ENCODE peak calls at places on chromosomes 13 and 19, in seven cellular contexts. U is cardiac muscle cell; F is effector memory CD4-positive, alpha-beta T cell; D is K562; N is tibial nerve; C is heart right ventricle; E is H1. A is an unnamed sample. For H3K4me1, the result is how much of the 10 kb centered on the place peaks cover.

GRCh38 chr13:104657196-104657595 is 1591.0 kb upstream of the SLC10A2 start:
- DNase-seq in U (no peak), F (no peak), D (no peak), N (no peak), C (no peak), E (no peak), A (no peak)

GRCh38 chr13:41029629-41030028 is 10.5 kb upstream of the ELF1 start:
- DNase-seq in U (no peak), F (no peak), D (no peak), N (no peak), C (no peak), E (no peak), A (no peak)

GRCh38 chr13:61030445-61030844 is 385.2 kb downstream of the PCDH20 start:
- DNase-seq in U (no peak), F (no peak), D (no peak), N (no peak), C (no peak), E (no peak), A (no peak)

GRCh38 chr19:5170329-5170745 is 170.3 kb downstream of the PTPRS start:
- DNase-seq in U (no peak), F (no peak), D (peak), N (no peak), C (no peak), E (no peak), A (no peak)

GRCh38 chr19:39150807-39151206 is 25.2 kb downstream of the PAK4 start:
- DNase-seq in U (no peak), F (no peak), D (no peak), N (no peak), C (no peak), E (no peak), A (no peak)

GRCh38 chr13:21435710-21436151 is 23.4 kb downstream of the ZDHHC20 start:
- DNase-seq in U (no peak), F (peak), D (peak), N (no peak), C (peak), E (no peak), A (no peak)

GRCh38 chr13:24073657-24074056 is 86.9 kb upstream of the SPATA13 start:
- DNase-seq in U (no peak), F (no peak), D (no peak), N (no peak), C (no peak), E (no peak), A (no peak)

GRCh38 chr19:13154911-13155471 is 4.8 kb downstream of the IER2 start:
- DNase-seq in U (peak), F (peak), D (peak), N (peak), C (peak), E (no peak), A (no peak)

GRCh38 chr19:54178581-54179261 is 5.8 kb upstream of the TMC4 start:
- DNase-seq in U (peak), F (no peak), D (no peak), N (no peak), C (no peak), E (no peak), A (no peak)

GRCh38 chr13:44306401-44307192 is 67.0 kb upstream of the SERP2 start:
- DNase-seq in U (peak), F (no peak), D (no peak), N (peak), C (peak), E (no peak), A (no peak)
- H3K4me1 ChIP-seq in U (under half), F (under half), D (under half), N (under half), C (half or more), E (under half), A (under half)

GRCh38 chr13:50484472-50485113 is 358.9 kb downstream of the DLEU7 start:
- DNase-seq in U (no peak), F (no peak), D (no peak), N (no peak), C (no peak), E (no peak), A (no peak)

GRCh38 chr13:50483416-50483815 is 360.1 kb downstream of the DLEU7 start:
- DNase-seq in U (no peak), F (no peak), D (no peak), N (no peak), C (no peak), E (no peak), A (no peak)

GRCh38 chr13:50481936-50482335 is 361.6 kb downstream of the DLEU7 start:
- DNase-seq in U (no peak), F (no peak), D (no peak), N (no peak), C (no peak), E (no peak), A (no peak)

DNA sequence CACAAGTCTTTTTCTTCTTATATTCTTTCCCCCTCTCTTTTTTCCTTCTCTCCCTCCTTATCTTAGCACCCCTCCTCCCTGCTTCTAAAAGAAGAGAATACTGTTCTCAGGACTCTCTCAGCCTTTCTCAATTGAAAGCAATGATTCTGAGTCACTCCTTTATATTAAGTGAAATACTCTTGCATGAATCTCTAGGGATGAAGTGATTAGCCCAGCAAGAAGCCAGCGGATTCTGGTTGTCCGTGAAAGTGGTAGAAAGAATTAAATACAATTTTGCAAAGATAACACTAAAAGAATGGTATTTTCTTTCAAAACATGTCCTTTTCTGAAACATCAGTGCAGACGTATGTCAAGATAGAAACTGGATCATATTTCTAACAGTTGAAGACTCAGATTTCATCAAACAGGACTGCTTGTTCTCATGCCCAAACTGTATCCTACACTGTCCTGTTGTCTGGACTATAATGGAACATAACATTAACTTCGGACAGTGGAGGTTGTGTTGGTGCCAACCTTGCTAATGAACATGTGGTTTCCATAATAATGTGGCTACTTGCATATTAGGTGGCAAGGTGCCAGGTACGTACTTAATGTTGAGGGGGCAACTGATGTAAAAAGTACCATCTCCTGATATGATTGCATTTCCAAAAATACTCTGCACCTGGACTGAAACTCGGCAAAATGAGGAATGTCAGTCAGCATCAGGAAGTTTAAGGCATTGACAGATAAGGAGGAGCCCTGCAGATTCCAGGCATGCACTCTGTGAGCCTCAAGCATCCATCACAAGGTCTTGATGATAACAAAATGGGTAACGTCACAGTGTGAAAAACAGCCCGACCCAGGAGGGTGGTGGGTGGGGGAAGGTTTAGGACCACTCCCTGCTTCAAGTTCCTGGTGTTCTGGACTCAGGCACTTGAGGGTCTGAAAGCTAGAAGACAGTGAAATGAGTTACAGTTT is 357.2 kb downstream of the DLEU7 start:
- DNase-seq in U (peak), F (no peak), D (no peak), N (no peak), C (no peak), E (no peak), A (no peak)
- H3K4me3 ChIP-seq in U (no peak), F (no peak), D (no peak), N (no peak), C (no peak), E (no peak), A (no peak)

DNA sequence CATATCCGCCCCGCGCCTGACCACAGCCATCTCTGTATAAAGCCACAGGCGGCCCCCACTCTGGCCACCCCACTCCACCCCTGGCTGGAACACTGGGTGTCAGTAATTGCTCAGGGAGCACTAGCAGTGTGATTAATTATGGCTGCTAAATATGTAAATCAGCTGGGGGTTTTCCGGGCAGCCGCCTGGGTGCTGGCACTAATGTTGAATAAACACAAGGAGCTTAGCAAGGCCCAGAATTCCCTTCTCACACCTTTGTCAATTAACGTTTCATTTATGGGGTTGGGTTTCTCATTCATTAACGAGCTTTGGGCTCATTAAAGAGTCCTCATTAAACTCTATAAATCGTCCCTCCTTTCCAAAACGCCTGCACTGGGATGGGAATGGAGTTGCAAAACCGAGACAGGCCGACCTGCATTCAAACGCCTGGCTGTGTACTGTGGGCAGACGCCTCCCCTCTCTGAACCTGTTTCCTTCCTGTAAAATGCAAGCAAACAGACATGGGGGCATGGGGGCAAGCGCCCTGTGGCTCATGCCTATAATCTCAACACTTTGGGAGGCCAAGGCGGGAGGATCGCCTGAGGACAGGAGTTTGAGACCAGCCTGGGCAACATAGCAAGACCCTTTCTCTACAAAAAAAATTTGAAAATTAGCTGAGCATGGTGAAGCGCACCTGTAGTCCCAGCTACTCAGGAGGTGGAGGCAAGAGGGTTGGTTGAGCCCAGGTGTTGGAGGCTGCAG is 17.7 kb upstream of the OLFM2 start:
- DNase-seq in U (no peak), F (no peak), D (no peak), N (no peak), C (no peak), E (no peak), A (no peak)
- H3K27ac ChIP-seq in U (no peak), F (no peak), D (no peak), N (no peak), C (no peak), E (no peak), A (no peak)

GRCh38 chr13:50911051-50911690 is 1.6 kb downstream of the RNASEH2B start:
- DNase-seq in U (peak), F (no peak), D (peak), N (no peak), C (no peak), E (no peak), A (no peak)

GRCh38 chr13:50912851-50913250 is 3.3 kb downstream of the RNASEH2B start:
- DNase-seq in U (no peak), F (no peak), D (no peak), N (no peak), C (no peak), E (no peak), A (no peak)

GRCh38 chr13:50910483-50910805 is 853 bp downstream of the RNASEH2B start:
- DNase-seq in U (peak), F (no peak), D (peak), N (no peak), C (peak), E (no peak), A (no peak)

GRCh38 chr13:50914301-50914700 is 4.7 kb downstream of the RNASEH2B start:
- DNase-seq in U (no peak), F (no peak), D (no peak), N (no peak), C (no peak), E (no peak), A (no peak)

DNA sequence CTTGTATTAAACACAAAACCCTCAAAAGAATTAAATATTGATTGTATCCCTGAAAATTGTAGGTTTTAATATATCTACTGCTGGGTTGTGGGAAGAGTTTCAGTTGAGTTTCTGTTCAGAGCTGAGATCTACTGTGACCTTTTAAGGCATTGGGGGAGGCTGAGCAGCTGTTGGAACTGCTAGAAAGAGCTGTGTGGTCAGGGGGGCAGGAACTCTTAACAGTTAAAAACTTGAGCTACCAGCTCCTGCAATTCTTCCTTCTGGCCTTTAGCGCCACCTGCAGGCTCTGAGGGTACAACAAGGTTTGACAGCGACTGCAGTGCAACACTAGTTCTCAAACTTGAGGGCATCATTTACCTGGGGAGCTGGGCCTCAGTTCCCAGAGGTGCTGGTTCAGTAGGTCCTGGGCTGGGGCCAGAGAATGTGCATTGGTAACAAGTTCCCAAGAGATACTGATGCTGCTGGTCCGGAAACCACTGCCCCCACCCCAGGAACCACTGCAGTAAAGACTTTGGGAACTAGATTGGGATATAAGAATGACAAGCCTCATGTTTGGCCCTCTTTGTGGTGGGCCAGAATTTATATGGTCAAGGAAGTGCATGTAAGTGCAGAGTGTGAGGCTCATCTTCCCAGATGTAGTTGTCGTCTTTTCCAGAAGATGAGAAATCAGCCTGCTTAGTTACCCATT is 2.5 kb downstream of the RNASEH2B start:
- DNase-seq in U (peak), F (peak), D (peak), N (peak), C (peak), E (peak), A (peak)
- H3K4me1 ChIP-seq in U (under half), F (under half), D (under half), N (under half), C (half or more), E (under half), A (under half)

DNA sequence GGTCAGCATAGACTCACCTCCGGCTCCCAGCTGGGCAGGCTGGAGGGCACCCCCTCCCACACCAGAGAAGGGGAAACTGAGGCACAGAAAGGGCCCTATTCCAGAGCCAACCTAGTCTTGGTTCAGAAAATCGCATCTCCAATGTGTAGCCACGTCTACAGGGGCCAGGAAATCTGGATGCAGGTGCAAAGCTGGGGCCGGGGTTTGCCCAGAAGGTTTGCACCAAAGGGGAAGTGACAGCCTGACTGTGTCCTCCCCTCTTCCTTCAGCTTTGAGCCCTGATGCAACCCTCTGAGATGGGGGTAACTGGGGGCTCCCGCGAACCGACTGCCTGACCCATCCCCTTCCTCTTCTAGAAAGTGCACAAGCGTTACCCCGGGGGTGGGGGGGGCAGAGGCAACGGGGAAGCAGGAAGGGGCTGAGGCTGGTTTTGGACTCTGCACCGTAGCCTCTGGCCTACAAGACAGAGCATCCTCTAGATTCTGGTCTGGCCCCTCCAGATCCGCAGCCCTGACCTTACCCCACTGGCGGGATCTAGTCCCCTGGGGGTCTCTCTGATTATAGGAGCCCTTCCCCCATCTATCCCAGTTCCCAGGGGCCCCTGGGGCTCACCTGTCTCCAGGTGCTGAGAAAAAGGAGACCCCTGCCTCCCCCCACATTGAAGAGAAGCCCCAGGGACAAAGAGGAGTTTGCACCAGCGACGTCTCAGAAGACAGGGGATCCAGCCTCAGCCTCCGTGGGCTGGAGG is 1.1 kb upstream of the ONECUT3 start:
- DNase-seq in U (no peak), F (no peak), D (no peak), N (no peak), C (no peak), E (no peak), A (no peak)
- H3K4me3 ChIP-seq in U (no peak), F (no peak), D (no peak), N (no peak), C (no peak), E (no peak), A (no peak)

GRCh38 chr19:43105496-43105895 is 23.0 kb upstream of the PSG2 start:
- DNase-seq in U (no peak), F (no peak), D (no peak), N (no peak), C (no peak), E (no peak), A (no peak)
- H3K27ac ChIP-seq in U (no peak), F (no peak), D (no peak), N (no peak), C (no peak), E (no peak), A (no peak)

GRCh38 chr13:26727122-26727521 is 33.5 kb downstream of the GPR12 start:
- DNase-seq in U (no peak), F (no peak), D (no peak), N (no peak), C (no peak), E (no peak), A (no peak)
- H3K4me1 ChIP-seq in U (under half), F (under half), D (under half), N (under half), C (under half), E (under half), A (under half)

A was measured in iPS DF 6.9.